ENCODE peak calls at places on chromosome 12, in eight cellular contexts. One of them, this sample, is unnamed.

GRCh38 chr12:84038241-84038640 is 874.4 kb downstream of the SLC6A15 start:
- DNase-seq in right atrium auricular region: no peak
- DNase-seq in fibroblast of lung: no peak
- DNase-seq in HFF-Myc: no peak
- DNase-seq in GM23338: peak
- DNase-seq in suprapubic skin: no peak
- DNase-seq in endothelial cell: no peak
- DNase-seq in cardiac muscle cell: no peak
- DNase-seq in this sample: no peak

GRCh38 chr12:68400231-68400829 is 68.2 kb upstream of the MDM1 start:
- DNase-seq in right atrium auricular region: no peak
- DNase-seq in fibroblast of lung: no peak
- DNase-seq in HFF-Myc: no peak
- DNase-seq in GM23338: no peak
- DNase-seq in suprapubic skin: no peak
- DNase-seq in endothelial cell: no peak
- DNase-seq in cardiac muscle cell: no peak
- DNase-seq in this sample: no peak

GRCh38 chr12:80829767-80830166 is 108.0 kb downstream of the LIN7A start:
- DNase-seq in right atrium auricular region: no peak
- DNase-seq in fibroblast of lung: no peak
- DNase-seq in HFF-Myc: no peak
- DNase-seq in GM23338: no peak
- DNase-seq in suprapubic skin: no peak
- DNase-seq in endothelial cell: no peak
- DNase-seq in cardiac muscle cell: no peak
- DNase-seq in this sample: no peak

GRCh38 chr12:57730336-57731067 is 8.0 kb downstream of the AGAP2 start:
- DNase-seq in right atrium auricular region: no peak
- DNase-seq in fibroblast of lung: no peak
- DNase-seq in HFF-Myc: no peak
- DNase-seq in GM23338: no peak
- DNase-seq in suprapubic skin: no peak
- DNase-seq in endothelial cell: no peak
- DNase-seq in cardiac muscle cell: no peak
- DNase-seq in this sample: no peak

GRCh38 chr12:20280515-20280914 is 87.8 kb upstream of the PDE3A start:
- DNase-seq in right atrium auricular region: no peak
- DNase-seq in fibroblast of lung: no peak
- DNase-seq in HFF-Myc: no peak
- DNase-seq in GM23338: no peak
- DNase-seq in suprapubic skin: no peak
- DNase-seq in endothelial cell: no peak
- DNase-seq in cardiac muscle cell: peak
- DNase-seq in this sample: no peak

GRCh38 chr12:131687346-131688125 is 23.4 kb upstream of the SFSWAP start:
- DNase-seq in right atrium auricular region: no peak
- DNase-seq in fibroblast of lung: no peak
- DNase-seq in HFF-Myc: no peak
- DNase-seq in GM23338: no peak
- DNase-seq in suprapubic skin: no peak
- DNase-seq in endothelial cell: no peak
- DNase-seq in cardiac muscle cell: no peak
- DNase-seq in this sample: peak

GRCh38 chr12:124633269-124633953 is 66.0 kb upstream of the NCOR2 start:
- DNase-seq in right atrium auricular region: no peak
- DNase-seq in fibroblast of lung: peak
- DNase-seq in HFF-Myc: no peak
- DNase-seq in GM23338: no peak
- DNase-seq in suprapubic skin: no peak
- DNase-seq in endothelial cell: no peak
- DNase-seq in cardiac muscle cell: peak
- DNase-seq in this sample: no peak

GRCh38 chr12:53623526-53623925 is 2.7 kb downstream of the ATF7 start:
- DNase-seq in right atrium auricular region: no peak
- DNase-seq in fibroblast of lung: peak
- DNase-seq in HFF-Myc: no peak
- DNase-seq in GM23338: no peak
- DNase-seq in suprapubic skin: no peak
- DNase-seq in endothelial cell: no peak
- DNase-seq in cardiac muscle cell: peak
- DNase-seq in this sample: no peak

GRCh38 chr12:130428116-130428515 is 90.4 kb downstream of the PIWIL1 start:
- DNase-seq in right atrium auricular region: no peak
- DNase-seq in fibroblast of lung: no peak
- DNase-seq in HFF-Myc: no peak
- DNase-seq in GM23338: no peak
- DNase-seq in suprapubic skin: peak
- DNase-seq in endothelial cell: no peak
- DNase-seq in cardiac muscle cell: no peak
- DNase-seq in this sample: peak

GRCh38 chr12:130413909-130414308 is 76.2 kb downstream of the PIWIL1 start:
- DNase-seq in right atrium auricular region: peak
- DNase-seq in fibroblast of lung: no peak
- DNase-seq in HFF-Myc: no peak
- DNase-seq in GM23338: no peak
- DNase-seq in suprapubic skin: no peak
- DNase-seq in endothelial cell: no peak
- DNase-seq in cardiac muscle cell: no peak
- DNase-seq in this sample: no peak

GRCh38 chr12:49054096-49054495 is 6.5 kb downstream of the KMT2D start:
- DNase-seq in right atrium auricular region: no peak
- DNase-seq in fibroblast of lung: no peak
- DNase-seq in HFF-Myc: no peak
- DNase-seq in GM23338: no peak
- DNase-seq in suprapubic skin: no peak
- DNase-seq in endothelial cell: no peak
- DNase-seq in cardiac muscle cell: no peak
- DNase-seq in this sample: no peak

GRCh38 chr12:25322918-25323773 is 72.4 kb upstream of the KRAS start:
- DNase-seq in right atrium auricular region: no peak
- DNase-seq in fibroblast of lung: peak
- DNase-seq in HFF-Myc: peak
- DNase-seq in GM23338: no peak
- DNase-seq in suprapubic skin: no peak
- DNase-seq in endothelial cell: no peak
- DNase-seq in cardiac muscle cell: peak
- DNase-seq in this sample: no peak

GRCh38 chr12:53197011-53197640 is 9.9 kb downstream of the ITGB7 start:
- DNase-seq in right atrium auricular region: no peak
- DNase-seq in fibroblast of lung: no peak
- DNase-seq in HFF-Myc: no peak
- DNase-seq in GM23338: no peak
- DNase-seq in suprapubic skin: no peak
- DNase-seq in endothelial cell: no peak
- DNase-seq in cardiac muscle cell: no peak
- DNase-seq in this sample: no peak

GRCh38 chr12:5996459-5996858 is 51.4 kb upstream of the ANO2 start:
- DNase-seq in right atrium auricular region: no peak
- DNase-seq in fibroblast of lung: no peak
- DNase-seq in HFF-Myc: no peak
- DNase-seq in GM23338: no peak
- DNase-seq in suprapubic skin: no peak
- DNase-seq in endothelial cell: no peak
- DNase-seq in cardiac muscle cell: no peak
- DNase-seq in this sample: no peak

DNA sequence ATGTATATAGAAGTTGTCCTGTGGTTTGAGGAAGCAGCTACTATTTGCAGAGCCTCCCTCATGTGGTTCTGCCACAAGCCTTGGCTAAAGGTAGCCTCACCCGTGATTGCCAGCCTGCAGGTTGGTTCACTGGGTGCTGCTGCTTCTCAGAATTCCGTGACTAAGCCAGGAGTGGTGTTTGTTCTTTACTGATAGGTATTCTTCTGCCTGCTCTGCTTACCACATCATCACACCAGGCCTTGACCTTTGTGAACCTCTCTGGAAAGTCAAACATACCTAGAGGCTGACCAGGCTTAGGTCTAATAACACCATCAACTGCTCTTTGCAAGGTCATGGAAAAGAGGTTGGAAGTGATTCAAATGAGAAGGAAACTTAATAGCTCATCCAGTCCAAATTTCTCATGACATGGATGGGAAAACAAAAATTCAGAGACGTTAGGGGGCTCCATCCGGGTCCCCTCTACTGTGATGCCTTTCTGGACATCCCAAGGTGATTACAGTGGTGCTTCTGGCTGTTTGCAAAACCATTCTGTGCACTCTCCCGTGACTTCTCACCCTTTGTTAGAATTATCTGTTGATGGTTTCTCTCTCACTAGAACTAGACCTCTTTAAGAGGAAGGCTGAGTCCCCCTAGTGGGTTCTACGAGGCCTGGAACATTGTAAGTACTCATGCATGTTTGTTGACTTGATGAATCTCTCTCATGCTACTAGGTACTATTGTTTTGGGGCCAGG is 8.5 kb upstream of the SOCS2 start:
- DNase-seq in right atrium auricular region: no peak
- DNase-seq in fibroblast of lung: peak
- DNase-seq in HFF-Myc: no peak
- DNase-seq in GM23338: peak
- DNase-seq in suprapubic skin: no peak
- DNase-seq in endothelial cell: peak
- DNase-seq in cardiac muscle cell: peak
- DNase-seq in this sample: no peak
- TF ChIP-seq CTCF in right atrium auricular region: no peak
- TF ChIP-seq CTCF in fibroblast of lung: peak
- TF ChIP-seq CTCF in HFF-Myc: peak
- TF ChIP-seq CTCF in GM23338: peak
- TF ChIP-seq CTCF in suprapubic skin: no peak
- TF ChIP-seq CTCF in endothelial cell: no peak
- TF ChIP-seq CTCF in cardiac muscle cell: peak
- TF ChIP-seq CTCF in this sample: peak

DNA sequence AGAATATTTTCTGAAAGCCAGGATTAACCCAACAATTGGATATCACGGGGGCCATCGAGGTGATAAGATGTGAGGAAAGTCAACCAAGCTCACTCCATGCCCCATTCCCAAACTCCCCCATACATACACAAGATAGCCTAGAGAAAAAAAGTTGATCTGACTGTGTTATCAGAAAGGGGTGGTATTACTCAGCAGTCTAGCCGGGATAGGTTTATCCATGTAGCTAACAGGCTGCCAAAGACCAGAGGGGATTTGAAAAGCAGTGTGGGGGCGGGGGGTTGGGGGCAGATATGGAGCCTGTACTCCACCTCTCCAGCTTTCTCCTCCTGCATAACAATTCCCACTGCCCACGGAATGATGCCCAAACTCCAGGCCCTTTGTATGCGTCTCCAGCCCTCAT is 13.2 kb upstream of the MAP1LC3B2 start:
- DNase-seq in right atrium auricular region: no peak
- DNase-seq in fibroblast of lung: no peak
- DNase-seq in HFF-Myc: no peak
- DNase-seq in GM23338: no peak
- DNase-seq in suprapubic skin: no peak
- DNase-seq in endothelial cell: no peak
- DNase-seq in cardiac muscle cell: no peak
- DNase-seq in this sample: no peak
- TF ChIP-seq CTCF in right atrium auricular region: no peak
- TF ChIP-seq CTCF in fibroblast of lung: no peak
- TF ChIP-seq CTCF in HFF-Myc: no peak
- TF ChIP-seq CTCF in GM23338: no peak
- TF ChIP-seq CTCF in suprapubic skin: no peak
- TF ChIP-seq CTCF in endothelial cell: no peak
- TF ChIP-seq CTCF in cardiac muscle cell: no peak
- TF ChIP-seq CTCF in this sample: no peak

DNA sequence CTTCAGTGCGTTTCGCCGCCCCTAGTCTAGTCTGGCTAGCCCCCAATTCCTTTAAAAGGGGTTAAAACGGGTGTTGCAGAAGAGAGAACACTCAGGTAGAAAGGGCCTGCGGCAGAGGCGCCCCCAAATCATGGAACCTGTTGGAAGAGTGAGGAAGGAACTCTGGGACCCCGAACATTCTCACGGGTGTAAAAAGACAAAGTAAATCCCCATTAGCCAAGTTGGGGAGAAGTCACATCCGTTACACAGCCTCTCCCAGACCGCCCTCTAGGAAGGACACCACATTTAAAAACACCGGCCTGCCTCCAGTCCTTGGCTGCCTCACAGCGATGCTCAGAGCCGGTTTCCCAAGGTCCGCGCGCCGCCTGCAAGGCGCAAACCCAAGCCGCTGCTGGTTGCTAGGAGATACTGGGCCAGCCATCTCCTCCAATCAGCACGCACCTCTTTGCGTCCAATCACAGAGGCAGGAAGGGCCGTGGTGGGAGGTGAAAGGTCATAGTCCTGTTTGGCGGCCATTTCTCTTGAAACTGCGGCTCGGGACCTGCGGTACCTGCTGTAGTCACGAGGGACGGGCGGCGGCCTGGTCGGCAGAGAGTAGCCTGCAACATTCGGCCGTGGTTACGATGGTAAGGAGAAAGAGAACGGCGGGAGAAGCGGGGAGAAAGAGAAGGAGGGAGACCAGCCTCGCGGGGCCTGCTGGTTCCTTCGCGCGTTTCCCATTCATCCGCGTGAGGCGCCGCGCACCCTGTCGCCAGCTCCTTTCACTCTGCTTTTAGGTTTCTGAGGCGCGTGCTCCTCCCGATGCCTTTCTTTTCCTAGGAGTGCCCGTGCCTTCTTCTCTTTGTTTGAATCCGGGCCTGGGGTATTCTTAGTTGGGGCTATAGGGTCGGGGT is at the start of gene SNRPF:
- DNase-seq in right atrium auricular region: peak
- DNase-seq in fibroblast of lung: peak
- DNase-seq in HFF-Myc: peak
- DNase-seq in GM23338: peak
- DNase-seq in suprapubic skin: peak
- DNase-seq in endothelial cell: peak
- DNase-seq in cardiac muscle cell: peak
- DNase-seq in this sample: peak
- TF ChIP-seq CTCF in right atrium auricular region: no peak
- TF ChIP-seq CTCF in fibroblast of lung: peak
- TF ChIP-seq CTCF in HFF-Myc: no peak
- TF ChIP-seq CTCF in GM23338: no peak
- TF ChIP-seq CTCF in suprapubic skin: peak
- TF ChIP-seq CTCF in endothelial cell: no peak
- TF ChIP-seq CTCF in cardiac muscle cell: no peak
- TF ChIP-seq CTCF in this sample: peak

GRCh38 chr12:109115404-109115757 is 1.0 kb upstream of the ACACB start:
- DNase-seq in right atrium auricular region: no peak
- DNase-seq in fibroblast of lung: no peak
- DNase-seq in HFF-Myc: no peak
- DNase-seq in GM23338: no peak
- DNase-seq in suprapubic skin: no peak
- DNase-seq in endothelial cell: no peak
- DNase-seq in cardiac muscle cell: no peak
- DNase-seq in this sample: no peak

GRCh38 chr12:109116611-109116949 is 193 bp downstream of the ACACB start:
- DNase-seq in right atrium auricular region: no peak
- DNase-seq in fibroblast of lung: no peak
- DNase-seq in HFF-Myc: no peak
- DNase-seq in GM23338: no peak
- DNase-seq in suprapubic skin: peak
- DNase-seq in endothelial cell: no peak
- DNase-seq in cardiac muscle cell: no peak
- DNase-seq in this sample: no peak

GRCh38 chr12:109114644-109115043 is 1.7 kb upstream of the ACACB start:
- DNase-seq in right atrium auricular region: no peak
- DNase-seq in fibroblast of lung: no peak
- DNase-seq in HFF-Myc: no peak
- DNase-seq in GM23338: no peak
- DNase-seq in suprapubic skin: no peak
- DNase-seq in endothelial cell: no peak
- DNase-seq in cardiac muscle cell: no peak
- DNase-seq in this sample: no peak

GRCh38 chr12:109113661-109114321 is 2.6 kb upstream of the ACACB start:
- DNase-seq in right atrium auricular region: no peak
- DNase-seq in fibroblast of lung: no peak
- DNase-seq in HFF-Myc: no peak
- DNase-seq in GM23338: no peak
- DNase-seq in suprapubic skin: no peak
- DNase-seq in endothelial cell: no peak
- DNase-seq in cardiac muscle cell: no peak
- DNase-seq in this sample: no peak

GRCh38 chr12:109115758-109116610 is at the start of gene ACACB:
- DNase-seq in right atrium auricular region: peak
- DNase-seq in fibroblast of lung: peak
- DNase-seq in HFF-Myc: no peak
- DNase-seq in GM23338: peak
- DNase-seq in suprapubic skin: peak
- DNase-seq in endothelial cell: no peak
- DNase-seq in cardiac muscle cell: peak
- DNase-seq in this sample: no peak
- TF ChIP-seq CTCF in right atrium auricular region: no peak
- TF ChIP-seq CTCF in fibroblast of lung: no peak
- TF ChIP-seq CTCF in HFF-Myc: no peak
- TF ChIP-seq CTCF in GM23338: no peak
- TF ChIP-seq CTCF in suprapubic skin: no peak
- TF ChIP-seq CTCF in endothelial cell: no peak
- TF ChIP-seq CTCF in cardiac muscle cell: no peak
- TF ChIP-seq CTCF in this sample: no peak

This sample was measured in type B pancreatic cell.